ENCODE peak calls at places on chromosome 15, in seven cellular contexts. C is SW480, E is esophagus muscularis mucosa, U is nucleus accumbens, T is frontal cortex, G is fibroblast of gingiva, R is occipital lobe. Z is an unnamed sample.

GRCh38 chr15:27844018-27844666 is 255.0 kb downstream of the OCA2 start:
- DNase-seq in E (peak; percentile 90), R (no peak), U (no peak), C (peak; percentile 8), T (no peak), G (no peak), Z (no peak)

GRCh38 chr15:65993226-65993625 is 123.9 kb downstream of the RAB11A start:
- DNase-seq in T (no peak), E (no peak), R (no peak), U (no peak), G (no peak), C (no peak), Z (no peak)

GRCh38 chr15:62544446-62544845 is 379.4 kb upstream of the C2CD4B start:
- DNase-seq in C (no peak), U (no peak), R (no peak), T (no peak), E (no peak), G (no peak), Z (no peak)

GRCh38 chr15:73926191-73927002 is at the start of gene LOXL1:
- DNase-seq in T (peak; percentile 75), U (no peak), E (no peak), C (peak; percentile 84), G (peak; percentile 90), R (no peak), Z (no peak)

GRCh38 chr15:38782156-38782555 is 217.5 kb upstream of the RASGRP1 start:
- DNase-seq in R (no peak), E (no peak), G (no peak), C (no peak), T (no peak), U (no peak), Z (no peak)

GRCh38 chr15:40063563-40064011 is 24.6 kb upstream of the SRP14 start:
- DNase-seq in C (no peak), E (no peak), U (peak; percentile 55), G (no peak), T (no peak), R (peak; percentile 40), Z (no peak)

GRCh38 chr15:33311312-33311971 is 675 bp downstream of the RYR3 start:
- DNase-seq in C (no peak), R (no peak), E (peak; percentile 83), G (no peak), U (peak; percentile 19), T (peak; percentile 37), Z (peak; percentile 46)

GRCh38 chr15:72338617-72339321 is 18.8 kb upstream of the CELF6 start:
- DNase-seq in R (no peak), E (no peak), C (no peak), G (peak; percentile 100), U (no peak), T (no peak), Z (no peak)

GRCh38 chr15:74034206-74034755 is 39.8 kb downstream of the PML start:
- DNase-seq in R (no peak), G (no peak), T (no peak), E (no peak), U (no peak), C (no peak), Z (no peak)

GRCh38 chr15:78709263-78709882 is 68.4 kb upstream of the CHRNB4 start:
- DNase-seq in C (peak; percentile 73), R (peak; percentile 6), U (peak; percentile 6), T (peak; percentile 45), E (peak; percentile 92), G (peak; percentile 7), Z (peak; percentile 46)

GRCh38 chr15:32683906-32684584 is 33.8 kb upstream of the GREM1 start:
- DNase-seq in T (no peak), U (no peak), R (peak; percentile 40), E (no peak), C (no peak), G (peak; percentile 90), Z (no peak)

GRCh38 chr15:86336051-86336788 is 256.5 kb downstream of the AGBL1 start:
- DNase-seq in U (no peak), T (no peak), G (no peak), E (no peak), C (no peak), R (no peak), Z (no peak)

GRCh38 chr15:47484119-47484518 is 233.2 kb upstream of the SEMA6D start:
- DNase-seq in G (no peak), C (no peak), E (no peak), R (no peak), U (no peak), T (no peak), Z (no peak)

GRCh38 chr15:96756656-96757055 is 426.2 kb downstream of the NR2F2 start:
- DNase-seq in T (no peak), R (no peak), C (no peak), G (no peak), U (no peak), E (peak; percentile 62), Z (no peak)

GRCh38 chr15:49458145-49458544 is 35.1 kb downstream of the FGF7 start:
- DNase-seq in T (no peak), G (peak; percentile 54), E (no peak), U (no peak), C (no peak), R (no peak), Z (no peak)

GRCh38 chr15:58758141-58758540 is 8.6 kb upstream of the ADAM10 start:
- DNase-seq in T (no peak), G (peak; percentile 39), E (no peak), U (no peak), R (no peak), C (no peak), Z (no peak)

GRCh38 chr15:62306851-62307504 is 141.9 kb upstream of the C2CD4B start:
- DNase-seq in T (peak; percentile 59), R (no peak), U (peak; percentile 1), G (peak; percentile 73), C (peak; percentile 64), E (no peak), Z (no peak)

GRCh38 chr15:64426845-64427465 is 33.4 kb upstream of the ZNF609 start:
- DNase-seq in T (no peak), E (no peak), R (no peak), U (no peak), G (peak; percentile 43), C (peak; percentile 34), Z (no peak)

GRCh38 chr15:74519311-74519710 is 21.7 kb upstream of the ARID3B start:
- DNase-seq in G (no peak), R (no peak), T (no peak), U (no peak), C (no peak), E (no peak), Z (no peak)

GRCh38 chr15:57600197-57600596 is 8.5 kb downstream of the MYZAP start:
- DNase-seq in U (no peak), R (no peak), C (no peak), G (no peak), T (no peak), E (no peak), Z (no peak)

GRCh38 chr15:93298901-93299300 is 209.9 kb upstream of the RGMA start:
- DNase-seq in E (peak; percentile 89), R (peak; percentile 45), C (no peak), U (no peak), T (no peak), G (no peak), Z (no peak)

GRCh38 chr15:75704618-75705017 is 8.0 kb downstream of the CSPG4 start:
- DNase-seq in R (no peak), G (no peak), E (no peak), U (no peak), C (no peak), T (no peak), Z (no peak)

GRCh38 chr15:96337354-96337990 is 7.0 kb downstream of the NR2F2 start:
- DNase-seq in T (no peak), U (no peak), G (no peak), R (no peak), E (peak; percentile 66), C (peak; percentile 19), Z (no peak)

GRCh38 chr15:39834256-39834655 is 51.6 kb upstream of the FSIP1 start:
- DNase-seq in E (no peak), T (no peak), R (no peak), U (no peak), G (peak; percentile 61), C (no peak), Z (no peak)

GRCh38 chr15:89664951-89665350 is 9.7 kb upstream of the KIF7 start:
- DNase-seq in U (no peak), R (no peak), E (no peak), C (no peak), T (no peak), G (no peak), Z (no peak)

GRCh38 chr15:77033729-77034619 is 36.9 kb downstream of the TSPAN3 start:
- DNase-seq in R (no peak), G (no peak), C (no peak), U (no peak), T (no peak), E (no peak), Z (peak; percentile 7)

GRCh38 chr15:93196136-93196670 is 107.2 kb upstream of the RGMA start:
- DNase-seq in E (no peak), T (no peak), G (no peak), C (no peak), U (no peak), R (no peak), Z (no peak)

GRCh38 chr15:90337256-90337655 is 14.8 kb upstream of the ZNF774 start:
- DNase-seq in U (no peak), C (no peak), T (no peak), G (no peak), R (no peak), E (no peak), Z (no peak)

GRCh38 chr15:75666823-75667501 is 19.2 kb downstream of the SNX33 start:
- DNase-seq in E (no peak), C (peak; percentile 87), R (no peak), G (peak; percentile 99), T (no peak), U (no peak), Z (no peak)

GRCh38 chr15:52960283-52960682 is 170.1 kb upstream of the ONECUT1 start:
- DNase-seq in G (no peak), U (no peak), E (no peak), C (peak; percentile 6), R (no peak), T (no peak), Z (no peak)

GRCh38 chr15:51375966-51376640 is 34.6 kb downstream of the GLDN start:
- DNase-seq in U (no peak), C (no peak), R (no peak), E (no peak), G (peak; percentile 35), T (no peak), Z (no peak)

GRCh38 chr15:73183071-73183470 is 130.8 kb downstream of the NEO1 start:
- DNase-seq in U (no peak), G (no peak), C (no peak), E (no peak), T (no peak), R (no peak), Z (no peak)

GRCh38 chr15:47736123-47736786 is 18.9 kb downstream of the SEMA6D start:
- DNase-seq in T (no peak), E (no peak), U (no peak), G (peak; percentile 5), R (no peak), C (no peak), Z (no peak)

GRCh38 chr15:85976986-85977385 is 102.7 kb upstream of the AGBL1 start:
- DNase-seq in T (no peak), U (no peak), R (no peak), E (no peak), C (no peak), G (no peak), Z (no peak)

GRCh38 chr15:81297580-81298575 is 26.1 kb downstream of the STARD5 start:
- DNase-seq in T (no peak), C (no peak), E (no peak), R (no peak), G (no peak), U (no peak), Z (no peak)

GRCh38 chr15:31502541-31503229 is 176.1 kb downstream of the KLF13 start:
- DNase-seq in U (no peak), R (no peak), T (no peak), G (no peak), E (peak; percentile 86), C (no peak), Z (no peak)

GRCh38 chr15:94031072-94031471 is 200.3 kb upstream of the MCTP2 start:
- DNase-seq in C (no peak), T (no peak), R (no peak), G (no peak), U (no peak), E (no peak), Z (no peak)

GRCh38 chr15:83685864-83686263 is 31.9 kb downstream of the ADAMTSL3 start:
- DNase-seq in E (no peak), U (no peak), G (no peak), C (no peak), R (no peak), T (no peak), Z (no peak)

Z was measured in dorsolateral prefrontal cortex.